ENCODE peak calls at places on chromosomes 3 and 15, in ten cellular contexts. X, J, F, H, P, B, Z, O, N and E are unnamed samples.

GRCh38 chr15:101139986-101140696 is 111.7 kb downstream of the CHSY1 start:
- DNase-seq in F (no peak), H (no peak), N (no peak), O (no peak), X (no peak), J (no peak), Z (no peak), B (no peak), P (no peak), E (no peak)

GRCh38 chr15:78055923-78056713 is 21.4 kb downstream of the TBC1D2B start:
- DNase-seq in N (no peak), O (no peak), Z (peak), H (no peak), F (peak), B (peak), P (no peak), X (no peak), J (no peak), E (peak)

GRCh38 chr15:39583586-39584265 is 2.8 kb downstream of the THBS1 start:
- DNase-seq in O (no peak), Z (no peak), F (no peak), H (peak), B (peak), J (peak), N (no peak), X (peak), P (no peak), E (peak)

GRCh38 chr15:40108061-40108854 is 421 bp downstream of the BMF start:
- DNase-seq in N (no peak), F (peak), P (no peak), Z (peak), X (no peak), O (no peak), J (peak), B (peak), H (no peak), E (no peak)

GRCh38 chr3:117893638-117894037 is 1141.0 kb downstream of the IGSF11 start:
- DNase-seq in B (no peak), N (no peak), O (no peak), H (no peak), X (no peak), P (no peak), F (no peak), J (no peak), Z (peak), E (peak)

GRCh38 chr15:59260090-59260489 is 53.4 kb downstream of the LDHAL6B start:
- DNase-seq in F (no peak), O (no peak), N (no peak), Z (no peak), J (no peak), P (no peak), B (no peak), H (no peak), X (no peak), E (no peak)

GRCh38 chr3:40985195-40985594 is 214.1 kb upstream of the CTNNB1 start:
- DNase-seq in P (no peak), Z (no peak), H (no peak), N (no peak), J (no peak), O (no peak), B (no peak), F (no peak), X (no peak), E (peak)

GRCh38 chr15:78147566-78147965 is 1.6 kb upstream of the IDH3A start:
- DNase-seq in F (no peak), H (no peak), Z (no peak), J (no peak), O (no peak), N (no peak), B (no peak), P (no peak), X (no peak), E (no peak)

GRCh38 chr3:169104541-169104940 is 559.0 kb downstream of the MECOM start:
- DNase-seq in P (no peak), B (peak), F (peak), O (no peak), H (no peak), X (peak), Z (no peak), J (peak), N (no peak), E (peak)